ENCODE peak calls at places on chromosome 7, in six cellular contexts. H is PC-9, S is left ventricle myocardium inferior, X is AG09319, W is fibroblast of villous mesenchyme, B is GM20000. K is an unnamed sample.

GRCh38 chr7:149790146-149790548 is 16.8 kb upstream of the ZNF467 start:
- DNase-seq in H (no peak), S (peak), X (no peak), W (peak), B (peak), K (no peak)

GRCh38 chr7:157855452-157856213 is 518.8 kb downstream of the DNAJB6 start:
- DNase-seq in S (peak), H (no peak), W (no peak), X (no peak), B (no peak), K (no peak)

GRCh38 chr7:12570148-12570528 is 382 bp upstream of the SCIN start:
- DNase-seq in X (no peak), B (no peak), H (peak), W (no peak), S (no peak), K (no peak)

GRCh38 chr7:75660566-75661215 is 78.0 kb downstream of the HIP1 start:
- DNase-seq in H (no peak), W (no peak), S (no peak), X (no peak), B (no peak), K (no peak)

GRCh38 chr7:73577627-73578341 is 595 bp downstream of the TBL2 start:
- DNase-seq in H (no peak), B (no peak), S (no peak), X (no peak), W (peak), K (no peak)

GRCh38 chr7:127375626-127376025 is 16.9 kb downstream of the ZNF800 start:
- DNase-seq in X (no peak), H (no peak), W (no peak), B (no peak), S (no peak), K (no peak)

GRCh38 chr7:30032310-30033125 is 4.3 kb downstream of the PLEKHA8 start:
- DNase-seq in W (peak), X (no peak), S (no peak), H (no peak), B (no peak), K (no peak)

GRCh38 chr7:20193242-20193777 is 23.9 kb downstream of the MACC1 start:
- DNase-seq in H (no peak), X (no peak), B (peak), S (no peak), W (no peak), K (no peak)

GRCh38 chr7:33616752-33617151 is 288.6 kb upstream of the BMPER start:
- DNase-seq in W (peak), X (no peak), H (no peak), B (no peak), S (no peak), K (no peak)

GRCh38 chr7:44154703-44155102 is 13.6 kb upstream of the MYL7 start:
- DNase-seq in B (no peak), S (no peak), H (no peak), X (no peak), W (peak), K (no peak)

GRCh38 chr7:81816312-81816711 is 46.5 kb upstream of the HGF start:
- DNase-seq in W (no peak), S (no peak), H (no peak), X (no peak), B (no peak), K (no peak)

GRCh38 chr7:31203551-31203950 is 137.0 kb downstream of the NEUROD6 start:
- DNase-seq in H (no peak), B (no peak), S (no peak), W (no peak), X (no peak), K (no peak)

GRCh38 chr7:77989981-77990566 is 191.5 kb downstream of the PHTF2 start:
- DNase-seq in H (peak), W (peak), B (no peak), X (no peak), S (no peak), K (no peak)

GRCh38 chr7:92586403-92586802 is 3.8 kb downstream of the FAM133B start:
- DNase-seq in W (peak), H (no peak), S (no peak), B (no peak), X (no peak), K (no peak)

GRCh38 chr7:70098133-70098561 is 499.9 kb downstream of the AUTS2 start:
- DNase-seq in X (no peak), S (no peak), B (no peak), W (no peak), H (no peak), K (no peak)

GRCh38 chr7:38438938-38439337 is 165.5 kb upstream of the TARP start:
- DNase-seq in X (no peak), W (no peak), H (no peak), B (no peak), S (no peak), K (no peak)

GRCh38 chr7:20365486-20365885 is 34.8 kb downstream of the ITGB8 start:
- DNase-seq in X (no peak), B (no peak), S (no peak), W (peak), H (no peak), K (no peak)

GRCh38 chr7:149799397-149800168 is 26.2 kb upstream of the ZNF467 start:
- DNase-seq in W (peak), B (peak), S (peak), X (no peak), H (no peak), K (no peak)

GRCh38 chr7:155341463-155341983 is 43.8 kb downstream of the INSIG1 start:
- DNase-seq in X (no peak), S (no peak), H (no peak), W (no peak), B (no peak), K (no peak)

GRCh38 chr7:74290590-74290950 is 1.4 kb downstream of the CLIP2 start:
- DNase-seq in W (no peak), H (no peak), X (no peak), B (no peak), S (no peak), K (no peak)

GRCh38 chr7:81414411-81414810 is 355.4 kb downstream of the HGF start:
- DNase-seq in B (no peak), H (peak), S (no peak), W (no peak), X (no peak), K (no peak)

GRCh38 chr7:131111081-131111576 is 216.5 kb upstream of the MKLN1 start:
- DNase-seq in H (peak), S (no peak), W (peak), X (peak), B (peak), K (no peak)

GRCh38 chr7:132160525-132161230 is 415.6 kb downstream of the PLXNA4 start:
- DNase-seq in W (no peak), B (no peak), X (peak), S (no peak), H (no peak), K (no peak)

GRCh38 chr7:70414368-70414767 is 717.6 kb upstream of the GALNT17 start:
- DNase-seq in W (no peak), S (no peak), B (no peak), X (no peak), H (no peak), K (no peak)

GRCh38 chr7:31105256-31105950 is 53.3 kb downstream of the ADCYAP1R1 start:
- DNase-seq in X (no peak), B (no peak), W (no peak), S (no peak), H (no peak), K (no peak)

GRCh38 chr7:116872026-116872425 is 9.6 kb downstream of the CAPZA2 start:
- DNase-seq in B (no peak), X (no peak), H (no peak), S (no peak), W (no peak), K (no peak)

GRCh38 chr7:140360697-140361229 is 37.6 kb downstream of the SLC37A3 start:
- DNase-seq in H (no peak), X (no peak), S (no peak), B (no peak), W (no peak), K (no peak)

GRCh38 chr7:55571534-55572377 is 546 bp downstream of the VOPP1 start:
- DNase-seq in S (peak), X (no peak), B (peak), H (peak), W (peak), K (no peak)

GRCh38 chr7:55570218-55570873 is 2.0 kb downstream of the VOPP1 start:
- DNase-seq in X (no peak), B (peak), H (no peak), W (no peak), S (no peak), K (no peak)

GRCh38 chr7:55572378-55573233 is at the start of gene VOPP1:
- DNase-seq in B (peak), X (no peak), W (peak), S (peak), H (peak), K (no peak)

GRCh38 chr7:55569797-55570196 is 2.5 kb downstream of the VOPP1 start:
- DNase-seq in S (no peak), B (no peak), H (no peak), W (no peak), X (no peak), K (no peak)

DNA sequence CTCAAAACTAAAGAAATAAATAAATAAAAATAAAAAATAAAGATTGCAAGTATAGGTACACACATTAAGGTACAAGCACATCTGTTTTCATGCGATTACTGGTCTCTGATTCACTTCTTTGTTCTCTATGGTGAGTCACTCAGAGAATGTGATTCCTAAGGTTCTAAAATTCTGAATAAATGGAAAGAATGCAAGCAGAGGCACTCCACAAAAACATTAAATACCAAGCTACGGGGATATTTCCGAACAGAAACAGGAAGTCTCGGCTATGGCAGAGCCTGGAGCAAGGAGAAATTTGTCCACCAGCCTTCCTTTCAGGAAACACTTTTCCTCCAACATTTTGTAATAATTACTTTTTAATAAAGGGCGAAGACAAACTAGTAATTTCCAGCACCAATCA is 1.4 kb downstream of the VOPP1 start:
- DNase-seq in S (no peak), W (peak), B (no peak), X (no peak), H (no peak), K (peak)
- TF ChIP-seq CTCF in S (no peak), W (no peak), B (no peak), X (no peak), H (peak), K (no peak)

GRCh38 chr7:90574136-90574819 is 21.8 kb upstream of the CDK14 start:
- DNase-seq in S (peak), B (no peak), H (no peak), X (no peak), W (peak), K (no peak)

GRCh38 chr7:90574820-90575187 is 21.3 kb upstream of the CDK14 start:
- DNase-seq in X (no peak), S (no peak), H (no peak), W (no peak), B (no peak), K (no peak)

GRCh38 chr7:90582164-90582563 is 14.0 kb upstream of the CDK14 start:
- DNase-seq in W (no peak), B (no peak), S (no peak), X (no peak), H (no peak), K (no peak)

GRCh38 chr7:90580051-90580450 is 16.1 kb upstream of the CDK14 start:
- DNase-seq in S (no peak), X (no peak), W (no peak), B (no peak), H (peak), K (no peak)

GRCh38 chr7:90579181-90579688 is 16.9 kb upstream of the CDK14 start:
- DNase-seq in X (no peak), B (no peak), H (peak), S (no peak), W (peak), K (peak)
- TF ChIP-seq CTCF in X (peak), B (no peak), H (no peak), S (no peak), W (no peak), K (no peak)

GRCh38 chr7:148304456-148304855 is 286.1 kb upstream of the C7orf33 start:
- DNase-seq in H (no peak), W (no peak), X (no peak), S (no peak), B (no peak), K (no peak)

GRCh38 chr7:148296994-148297644 is 293.4 kb upstream of the C7orf33 start:
- DNase-seq in W (no peak), B (no peak), H (no peak), X (no peak), S (no peak), K (no peak)

GRCh38 chr7:148299335-148299734 is 291.2 kb upstream of the C7orf33 start:
- DNase-seq in W (no peak), S (no peak), H (no peak), B (no peak), X (no peak), K (peak)

GRCh38 chr7:148303295-148304013 is 287.1 kb upstream of the C7orf33 start:
- DNase-seq in X (no peak), W (peak), S (peak), H (no peak), B (no peak), K (peak)

GRCh38 chr7:148299877-148300276 is 290.7 kb upstream of the C7orf33 start:
- DNase-seq in B (no peak), H (no peak), W (no peak), S (no peak), X (no peak), K (no peak)
- TF ChIP-seq CTCF in B (no peak), H (no peak), W (no peak), S (no peak), X (no peak), K (no peak)

GRCh38 chr7:142689439-142690168 is 59.7 kb upstream of the PRSS1 start:
- DNase-seq in W (no peak), H (no peak), B (no peak), S (no peak), X (no peak), K (no peak)
- TF ChIP-seq CTCF in W (no peak), H (peak), B (no peak), S (no peak), X (no peak), K (peak)

DNA sequence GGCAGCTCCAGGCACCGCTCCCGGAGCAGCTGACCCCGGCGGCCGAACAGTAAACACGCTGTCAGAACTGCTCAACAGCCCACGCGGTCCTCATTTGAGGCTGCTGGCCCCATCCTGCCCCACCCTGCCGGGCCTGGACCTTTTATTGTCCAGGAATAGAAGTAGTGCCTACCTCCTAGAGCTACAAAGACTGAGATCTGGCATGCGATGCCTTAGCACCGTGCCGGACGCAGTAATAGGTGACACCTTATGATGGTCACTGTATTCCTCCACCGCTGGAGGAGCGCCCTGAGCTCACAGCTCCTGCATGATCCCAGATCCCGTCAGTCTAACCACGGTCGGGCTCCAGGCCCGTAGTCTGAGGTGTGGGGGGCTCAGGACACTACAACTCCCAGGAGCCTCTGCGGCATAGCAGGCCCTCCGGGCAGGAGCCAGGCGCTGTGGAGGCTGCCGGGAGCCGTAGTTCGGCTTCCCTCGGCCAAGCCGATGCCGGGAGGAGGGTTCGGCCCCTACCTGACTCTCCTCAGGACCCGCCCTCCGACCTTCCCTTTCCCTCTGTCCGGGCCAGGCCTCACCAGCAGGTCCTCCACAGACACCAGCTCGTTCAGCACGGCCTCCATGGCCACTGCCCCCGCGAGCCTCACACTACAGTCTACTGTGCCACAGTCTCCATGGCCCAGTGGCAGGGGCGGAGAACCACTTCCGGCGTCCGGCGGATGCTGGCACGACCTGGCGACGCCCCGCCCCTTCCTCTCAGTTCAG is at the start of gene FIS1:
- DNase-seq in S (peak), H (peak), X (peak), W (peak), B (peak), K (peak)
- TF ChIP-seq CTCF in S (peak), H (peak), X (peak), W (no peak), B (peak), K (peak)

DNA sequence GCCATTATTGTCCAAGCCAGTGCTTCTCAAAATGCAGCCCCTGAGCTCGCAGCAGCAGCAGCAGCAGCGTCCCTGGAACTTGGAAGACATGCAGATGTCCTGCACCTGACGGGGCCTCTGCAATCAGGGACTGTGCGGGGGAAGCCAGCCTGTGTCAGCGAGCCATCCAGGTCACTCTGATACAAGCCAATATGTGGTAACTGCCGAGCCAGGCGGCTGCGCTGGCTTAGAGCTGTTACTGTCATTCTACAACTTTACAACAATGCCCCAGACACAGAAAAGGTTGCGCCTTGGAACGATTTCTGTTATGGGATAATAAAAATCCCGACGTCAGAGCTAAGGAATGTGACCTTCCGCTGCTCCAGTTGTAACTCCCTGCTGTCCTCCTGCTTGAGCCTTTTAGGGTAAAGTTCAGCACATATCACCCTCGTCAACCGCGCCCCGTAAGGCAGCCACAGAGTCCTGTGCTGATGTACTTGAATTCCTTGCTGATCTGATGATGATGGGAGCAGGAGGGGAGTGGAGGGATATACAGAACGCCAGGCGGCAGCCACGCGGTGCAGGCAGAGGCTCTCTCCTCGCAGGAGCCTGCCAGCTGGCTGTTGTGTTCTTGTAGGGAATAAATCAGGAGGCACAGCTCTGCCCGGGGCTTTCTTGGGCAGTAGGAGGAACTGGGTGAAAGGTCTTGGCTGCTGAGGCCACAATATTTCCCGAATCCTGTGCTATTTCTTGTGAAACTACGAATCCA is 20.0 kb upstream of the CRYGN start:
- DNase-seq in S (peak), X (peak), H (peak), W (peak), B (no peak), K (peak)
- TF ChIP-seq CTCF in S (peak), X (peak), H (no peak), W (peak), B (no peak), K (peak)

DNA sequence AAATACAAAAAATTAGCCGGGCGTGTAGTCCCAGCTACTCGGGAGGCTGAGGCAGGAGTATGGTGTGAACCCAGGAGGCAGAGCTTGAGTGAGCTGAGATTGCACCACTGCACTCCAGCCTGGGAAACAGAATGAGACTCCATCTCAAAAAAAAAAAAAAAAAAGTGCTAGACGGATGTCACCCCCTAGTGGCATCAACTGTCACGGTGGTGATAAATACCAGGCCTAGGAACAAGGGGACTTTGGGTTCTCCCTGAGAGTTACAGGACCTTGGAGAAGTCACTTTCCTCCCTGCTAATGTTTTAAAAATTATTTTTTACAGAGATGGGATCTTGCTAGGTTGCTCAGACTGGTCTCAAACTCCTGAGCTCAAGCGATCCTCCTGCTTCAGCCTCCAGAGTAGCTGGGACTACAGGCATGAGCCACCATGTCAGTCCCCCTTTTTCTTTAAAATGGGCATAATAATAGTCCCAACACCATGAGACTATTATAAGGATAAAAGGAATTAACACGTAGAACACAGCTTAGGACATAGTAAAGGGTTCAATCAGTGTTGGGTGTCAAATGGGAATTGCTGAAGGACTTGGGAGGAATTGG is 2.6 kb upstream of the TMEM130 start:
- DNase-seq in B (no peak), H (peak), W (no peak), S (no peak), X (no peak), K (no peak)
- TF ChIP-seq CTCF in B (peak), H (peak), W (peak), S (no peak), X (peak), K (peak)

DNA sequence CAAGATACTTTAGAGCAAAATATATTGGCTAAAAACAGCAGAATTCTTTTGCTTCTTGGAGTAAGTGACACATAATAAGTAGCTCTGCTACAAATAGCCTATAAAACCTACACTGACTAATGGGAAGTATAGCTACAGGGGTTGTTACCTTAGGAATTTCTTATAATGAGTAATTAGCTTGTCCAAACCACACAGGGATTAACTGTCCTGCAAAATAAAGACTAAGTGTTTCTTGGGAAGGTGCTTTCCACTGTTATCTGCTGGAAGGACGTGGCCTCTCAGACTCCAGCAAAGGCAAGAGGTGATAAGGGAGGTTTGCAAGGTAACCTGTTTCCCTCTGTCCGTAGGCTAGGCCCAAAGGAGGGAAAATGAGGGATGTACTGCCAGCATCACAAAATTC is 302.4 kb downstream of the DOCK4 start:
- DNase-seq in B (no peak), W (peak), S (no peak), X (no peak), H (no peak), K (peak)
- TF ChIP-seq CTCF in B (no peak), W (no peak), S (no peak), X (no peak), H (no peak), K (no peak)